ENCODE peak calls at places on chromosome 1, in nine cellular contexts. T is Panc1, Q is spleen, S is AG04449, F is ovary, O is AG10803, J is fibroblast of the aortic adventitia, C is left ventricle myocardium inferior, U is heart right ventricle. B is an unnamed sample.

GRCh38 chr1:88985033-88985432 is 7.4 kb downstream of the KYAT3 start:
- DNase-seq in J (peak), F (peak), C (no peak), U (peak), Q (no peak), S (no peak), T (no peak), O (peak), B (no peak)

GRCh38 chr1:66925944-66926343 is 1.2 kb downstream of the MIER1 start:
- DNase-seq in S (no peak), O (peak), F (no peak), Q (no peak), J (peak), U (no peak), C (no peak), T (no peak), B (no peak)

GRCh38 chr1:201649776-201650607 is 111.1 kb downstream of the NAV1 start:
- DNase-seq in C (peak), Q (no peak), T (no peak), J (peak), O (peak), F (peak), S (no peak), U (peak), B (no peak)

GRCh38 chr1:159197767-159198557 is 6.7 kb upstream of the ACKR1 start:
- DNase-seq in Q (no peak), C (peak), J (peak), F (peak), U (peak), O (peak), S (peak), T (peak), B (no peak)

GRCh38 chr1:22776051-22776611 is 65.5 kb downstream of the EPHB2 start:
- DNase-seq in T (no peak), Q (no peak), S (no peak), O (no peak), U (no peak), J (peak), F (no peak), C (no peak), B (no peak)

GRCh38 chr1:161044908-161045748 is 649 bp downstream of the USF1 start:
- DNase-seq in U (peak), J (peak), Q (peak), O (peak), T (no peak), S (no peak), F (peak), C (peak), B (no peak)

GRCh38 chr1:55702064-55702463 is 486.9 kb upstream of the USP24 start:
- DNase-seq in Q (no peak), O (no peak), U (no peak), F (no peak), T (no peak), S (no peak), C (no peak), J (peak), B (no peak)

GRCh38 chr1:150973258-150973825 is 1.3 kb downstream of the CERS2 start:
- DNase-seq in J (no peak), Q (peak), C (peak), O (no peak), T (no peak), U (peak), S (no peak), F (peak), B (no peak)

GRCh38 chr1:41278076-41278475 is 36.0 kb upstream of the SCMH1 start:
- DNase-seq in F (no peak), Q (no peak), S (no peak), J (no peak), C (no peak), O (no peak), T (no peak), U (no peak), B (no peak)

GRCh38 chr1:41281367-41281766 is 39.3 kb upstream of the SCMH1 start:
- DNase-seq in S (no peak), O (no peak), F (no peak), Q (no peak), U (no peak), T (no peak), C (no peak), J (no peak), B (no peak)

GRCh38 chr1:41282679-41283317 is 40.7 kb upstream of the SCMH1 start:
- DNase-seq in S (no peak), F (peak), J (peak), O (no peak), U (peak), C (no peak), T (no peak), Q (no peak), B (no peak)

GRCh38 chr1:41277371-41277994 is 35.4 kb upstream of the SCMH1 start:
- DNase-seq in F (no peak), O (no peak), J (no peak), U (no peak), C (no peak), S (no peak), Q (no peak), T (no peak), B (no peak)

DNA sequence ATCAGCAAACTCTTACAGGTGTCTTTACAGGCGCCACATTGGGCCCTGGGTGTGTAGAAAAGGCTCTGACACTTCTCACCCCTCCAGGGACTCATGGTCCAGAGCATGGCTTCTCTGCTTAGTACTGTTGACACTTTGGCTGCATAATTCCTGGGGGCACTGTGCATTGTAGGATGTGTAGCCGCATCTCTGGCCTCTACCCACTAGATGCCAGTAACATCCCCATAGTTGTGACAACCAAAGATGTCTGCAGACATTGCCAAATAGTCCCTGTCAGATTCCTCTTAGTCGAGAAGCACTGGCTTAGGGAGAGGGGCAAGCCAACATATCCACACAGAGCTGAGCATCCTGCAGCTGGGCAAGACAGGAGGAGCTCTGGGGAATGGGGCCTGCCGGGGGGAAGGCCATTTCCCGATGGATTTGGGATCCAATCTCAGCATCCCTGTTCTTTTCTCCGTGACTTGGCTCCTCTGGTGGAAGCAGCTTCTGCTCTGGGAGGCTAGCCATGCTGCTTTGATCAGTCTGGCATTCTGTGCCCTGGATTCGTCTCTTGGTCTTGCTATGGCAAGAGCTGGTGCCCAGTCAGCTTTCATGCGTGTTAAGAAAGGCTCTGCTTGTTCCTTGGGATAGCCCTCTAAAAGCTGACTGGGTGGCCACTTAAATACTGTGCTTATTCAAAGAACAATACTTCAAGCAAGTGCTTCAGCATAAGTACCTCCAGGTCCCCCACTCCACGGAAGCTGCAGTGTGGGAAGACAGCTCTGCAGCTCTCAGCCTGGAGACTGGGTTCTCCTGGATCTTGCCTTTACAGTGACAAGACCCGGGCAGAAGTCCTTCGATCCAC is 38.3 kb upstream of the SCMH1 start:
- DNase-seq in U (no peak), S (no peak), O (no peak), F (no peak), Q (no peak), C (no peak), T (no peak), J (no peak), B (no peak)
- TF ChIP-seq CTCF in U (no peak), S (no peak), O (no peak), F (no peak), Q (no peak), C (no peak), T (no peak), J (no peak), B (no peak)

GRCh38 chr1:205228052-205228451 is 306 bp downstream of the TMCC2 start:
- DNase-seq in J (no peak), Q (no peak), F (peak), T (no peak), C (no peak), S (no peak), O (no peak), U (no peak), B (no peak)

GRCh38 chr1:205227584-205228006 is at the start of gene TMCC2:
- DNase-seq in C (peak), O (peak), S (no peak), J (peak), T (no peak), F (peak), Q (peak), U (peak), B (no peak)

GRCh38 chr1:205224736-205225135 is 3.0 kb upstream of the TMCC2 start:
- DNase-seq in F (no peak), T (no peak), S (no peak), J (no peak), C (no peak), Q (no peak), U (no peak), O (no peak), B (no peak)

GRCh38 chr1:205226868-205227583 is 720 bp upstream of the TMCC2 start:
- DNase-seq in T (no peak), O (peak), S (no peak), Q (no peak), F (peak), C (no peak), J (peak), U (no peak), B (no peak)

GRCh38 chr1:205225901-205226765 is 1.6 kb upstream of the TMCC2 start:
- DNase-seq in T (no peak), Q (no peak), U (no peak), F (peak), J (no peak), C (no peak), S (peak), O (peak), B (no peak)
- H3K4me3 ChIP-seq in T (no peak), Q (no peak), U (no peak), F (no peak), J (no peak), C (no peak), S (no peak), O (no peak), B (no peak)

GRCh38 chr1:70672333-70672935 is 261.4 kb downstream of the CTH start:
- DNase-seq in O (no peak), U (peak), Q (no peak), J (peak), S (no peak), F (no peak), T (no peak), C (no peak), B (no peak)

GRCh38 chr1:70675737-70676156 is 264.7 kb downstream of the CTH start:
- DNase-seq in Q (no peak), F (no peak), C (no peak), J (no peak), U (no peak), T (no peak), O (no peak), S (no peak), B (no peak)

DNA sequence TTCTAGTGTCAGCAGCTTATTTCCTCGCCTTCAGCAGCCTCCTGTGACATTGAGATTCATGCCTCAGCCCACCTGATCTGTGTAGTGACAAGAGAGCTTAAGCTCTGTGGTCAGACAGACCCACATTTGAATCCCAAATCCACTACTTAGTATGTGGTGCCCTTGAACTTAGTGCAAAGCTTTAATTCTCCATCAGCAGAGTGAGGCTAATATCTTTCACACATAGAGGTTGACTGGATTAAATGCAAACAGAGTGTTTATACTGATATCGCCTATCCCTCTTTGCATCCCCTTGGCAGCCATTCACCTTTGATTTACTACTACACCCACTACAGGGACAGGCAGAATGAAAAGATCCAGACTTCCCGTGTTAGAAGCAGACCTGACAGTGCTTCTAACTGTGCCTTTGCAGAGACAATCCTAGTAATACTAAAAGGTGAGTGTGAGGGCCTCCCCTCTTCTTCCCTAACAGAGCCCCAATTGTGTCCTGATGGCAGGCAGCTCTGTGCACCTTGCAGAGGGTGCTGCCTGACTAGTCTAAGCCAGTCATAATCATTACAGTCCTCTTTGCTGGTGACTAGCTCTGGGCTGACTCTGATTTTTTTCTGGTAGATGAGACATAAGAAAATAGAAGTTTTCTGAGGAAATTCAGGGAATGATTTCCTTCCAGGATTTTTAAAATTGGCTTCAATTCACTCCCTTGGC is 264.1 kb downstream of the CTH start:
- DNase-seq in S (no peak), T (no peak), O (no peak), C (no peak), J (no peak), U (no peak), F (no peak), Q (no peak), B (no peak)
- TF ChIP-seq CTCF in S (no peak), T (no peak), O (no peak), C (no peak), J (no peak), U (no peak), F (no peak), Q (no peak), B (no peak)

GRCh38 chr1:170548497-170548896 is 16.5 kb downstream of the GORAB start:
- DNase-seq in S (no peak), Q (no peak), T (no peak), C (no peak), O (no peak), J (no peak), F (no peak), U (no peak), B (no peak)
- H3K4me3 ChIP-seq in S (no peak), Q (no peak), T (no peak), C (no peak), O (no peak), J (no peak), F (no peak), U (no peak), B (no peak)

GRCh38 chr1:228650141-228650540 is 85.1 kb upstream of the RHOU start:
- DNase-seq in Q (peak), C (no peak), J (no peak), U (no peak), S (no peak), F (peak), T (no peak), O (no peak), B (no peak)
- TF ChIP-seq CTCF in Q (no peak), C (no peak), J (no peak), U (no peak), S (no peak), F (no peak), T (no peak), O (no peak), B (no peak)

GRCh38 chr1:236085545-236086159 is 20.8 kb upstream of the NID1 start:
- DNase-seq in J (no peak), Q (no peak), U (no peak), F (no peak), S (no peak), T (no peak), C (no peak), O (no peak), B (no peak)

GRCh38 chr1:236083650-236084385 is 18.9 kb upstream of the NID1 start:
- DNase-seq in O (no peak), F (no peak), Q (no peak), C (no peak), U (no peak), S (no peak), T (no peak), J (peak), B (no peak)

GRCh38 chr1:236082511-236082910 is 17.6 kb upstream of the NID1 start:
- DNase-seq in C (no peak), O (no peak), S (no peak), J (no peak), T (no peak), F (no peak), Q (no peak), U (no peak), B (no peak)

GRCh38 chr1:236086537-236086936 is 21.6 kb upstream of the NID1 start:
- DNase-seq in J (no peak), F (no peak), U (no peak), O (no peak), T (no peak), Q (no peak), C (no peak), S (no peak), B (no peak)

DNA sequence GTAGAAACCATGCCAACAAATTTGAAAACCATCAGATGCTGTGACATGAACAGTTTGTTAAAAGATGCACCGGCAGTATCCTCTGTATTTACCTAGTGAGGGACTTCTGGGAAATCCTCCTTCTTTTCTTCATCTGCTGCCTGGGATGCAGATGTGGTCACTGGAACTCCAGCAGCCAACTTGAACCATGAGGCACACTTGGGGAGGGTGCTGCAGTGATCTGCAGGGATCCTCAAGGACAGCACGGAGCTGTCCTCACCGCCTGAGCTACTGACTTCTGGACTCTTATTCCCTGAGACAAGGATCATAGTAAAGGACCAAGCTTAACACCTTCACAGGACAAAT is 19.5 kb upstream of the NID1 start:
- DNase-seq in T (no peak), S (no peak), C (no peak), U (no peak), Q (no peak), F (no peak), J (no peak), O (no peak), B (no peak)
- H3K4me3 ChIP-seq in T (no peak), S (no peak), C (no peak), U (no peak), Q (no peak), F (no peak), J (no peak), O (no peak), B (no peak)

DNA sequence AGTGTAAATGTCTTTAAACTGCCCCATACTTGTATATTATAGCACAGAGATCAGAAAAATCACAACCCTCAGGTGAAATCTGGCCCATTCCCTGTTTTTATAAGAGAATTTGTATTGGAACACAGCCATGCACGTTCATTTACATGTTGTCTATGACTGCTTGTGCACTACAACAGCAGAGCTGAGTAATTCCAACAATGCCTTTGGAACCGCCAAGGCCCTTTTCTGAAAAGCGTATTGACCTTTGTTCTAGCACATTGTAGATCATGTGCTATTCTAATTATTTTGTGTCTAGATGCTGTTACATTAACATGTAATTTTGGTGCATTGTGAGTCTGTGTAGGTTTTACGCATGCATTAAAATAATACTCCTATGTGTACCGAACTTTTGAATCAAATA is 339.6 kb downstream of the CHRM3 start:
- DNase-seq in O (no peak), S (no peak), J (no peak), F (no peak), U (no peak), T (no peak), Q (no peak), C (no peak), B (no peak)
- TF ChIP-seq CTCF in O (no peak), S (no peak), J (no peak), F (no peak), U (no peak), T (no peak), Q (no peak), C (no peak), B (no peak)

B was measured in epithelial cell of proximal tubule.